ENCODE peak calls at places on chromosomes 3 and 15, in eight cellular contexts. L is upper lobe of right lung, U is breast epithelium, N is tibial artery, D is IMR-90, W is neural crest cell, P is type B pancreatic cell, J is B cell. X is an unnamed sample.

GRCh38 chr3:136783708-136784191 is 31.6 kb upstream of the STAG1 start:
- DNase-seq in L (no peak), U (no peak), N (no peak), D (peak; percentile 35), W (no peak), P (no peak), J (no peak), X (no peak)

GRCh38 chr3:43400162-43400561 is 113.8 kb downstream of the SNRK start:
- DNase-seq in L (no peak), U (no peak), N (no peak), D (no peak), W (no peak), P (no peak), J (no peak), X (no peak)

GRCh38 chr3:155078959-155079794 is 942 bp upstream of the MME start:
- DNase-seq in L (no peak), U (peak; percentile 18), N (no peak), D (peak; percentile 57), W (no peak), P (no peak), J (no peak), X (peak; percentile 72)

GRCh38 chr15:60299452-60300047 is 98.2 kb downstream of the ANXA2 start:
- DNase-seq in L (no peak), U (no peak), N (no peak), D (no peak), W (no peak), P (no peak), J (no peak), X (no peak)

GRCh38 chr15:45162771-45163507 is 24.8 kb downstream of the SHF start:
- DNase-seq in L (peak; percentile 85), U (peak; percentile 79), N (peak; percentile 72), D (peak; percentile 82), W (peak; percentile 78), P (no peak), J (peak; percentile 78), X (no peak)

GRCh38 chr15:99741835-99742234 is 8.6 kb upstream of the LYSMD4 start:
- DNase-seq in L (no peak), U (peak; percentile 2), N (no peak), D (no peak), W (no peak), P (no peak), J (no peak), X (no peak)

GRCh38 chr3:142962520-142963265 is 781 bp downstream of the PAQR9 start:
- DNase-seq in L (no peak), U (no peak), N (no peak), D (no peak), W (no peak), P (no peak), J (no peak), X (no peak)

GRCh38 chr15:43943511-43943910 is 116.7 kb downstream of the WDR76 start:
- DNase-seq in L (no peak), U (no peak), N (no peak), D (peak; percentile 77), W (no peak), P (no peak), J (no peak), X (no peak)

GRCh38 chr3:184383033-184383740 is 3.3 kb downstream of the CHRD start:
- DNase-seq in L (no peak), U (no peak), N (no peak), D (no peak), W (no peak), P (no peak), J (no peak), X (no peak)

GRCh38 chr15:60237411-60237810 is 160.4 kb downstream of the ANXA2 start:
- DNase-seq in L (no peak), U (no peak), N (no peak), D (peak; percentile 67), W (no peak), P (no peak), J (no peak), X (no peak)

GRCh38 chr3:148439254-148439822 is 258.4 kb upstream of the AGTR1 start:
- DNase-seq in L (no peak), U (no peak), N (no peak), D (no peak), W (no peak), P (no peak), J (no peak), X (no peak)

GRCh38 chr3:156750191-156750873 is 75.8 kb upstream of the LEKR1 start:
- DNase-seq in L (no peak), U (no peak), N (no peak), D (peak; percentile 65), W (no peak), P (no peak), J (no peak), X (no peak)

GRCh38 chr15:100881573-100882336 is 2.1 kb downstream of the ALDH1A3 start:
- DNase-seq in L (no peak), U (no peak), N (no peak), D (no peak), W (no peak), P (no peak), J (no peak), X (no peak)

GRCh38 chr3:85631070-85631469 is 672.3 kb downstream of the CADM2 start:
- DNase-seq in L (no peak), U (no peak), N (no peak), D (no peak), W (no peak), P (no peak), J (no peak), X (no peak)

GRCh38 chr3:42820746-42821051 is 11.5 kb downstream of the ACKR2 start:
- DNase-seq in L (no peak), U (no peak), N (no peak), D (no peak), W (no peak), P (no peak), J (no peak), X (no peak)

GRCh38 chr3:183265713-183266417 is 12.8 kb downstream of the B3GNT5 start:
- DNase-seq in L (no peak), U (no peak), N (no peak), D (peak; percentile 81), W (no peak), P (no peak), J (no peak), X (no peak)

GRCh38 chr3:113222412-113223086 is 11.2 kb downstream of the BOC start:
- DNase-seq in L (no peak), U (no peak), N (no peak), D (no peak), W (no peak), P (no peak), J (no peak), X (no peak)

GRCh38 chr15:66472176-66472999 is 25.2 kb downstream of the SNAPC5 start:
- DNase-seq in L (no peak), U (no peak), N (no peak), D (peak; percentile 50), W (no peak), P (no peak), J (peak; percentile 35), X (no peak)

DNA sequence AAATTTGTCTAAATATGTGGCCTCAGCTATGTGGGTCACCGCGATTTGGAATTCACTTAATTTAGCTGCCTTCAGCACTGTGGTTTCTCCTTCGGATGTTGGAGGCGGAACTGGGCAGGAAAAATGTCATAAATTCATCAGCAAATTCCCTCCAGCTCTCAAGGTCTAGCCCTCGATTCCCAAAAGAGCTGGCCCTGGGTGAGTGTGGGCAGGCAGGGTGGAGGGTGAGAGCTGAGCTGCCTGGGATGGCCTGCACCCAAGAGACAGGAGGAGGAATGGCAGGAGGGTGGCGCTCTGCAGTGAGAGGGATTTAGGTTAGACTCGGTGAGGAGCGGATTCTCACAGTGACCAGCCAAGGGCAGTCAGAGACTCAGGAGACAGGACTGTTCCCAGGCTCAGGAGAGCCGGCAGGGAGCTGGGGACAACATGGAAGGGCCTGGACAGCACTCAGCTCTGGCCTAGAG is 57.1 kb downstream of the FEM1B start:
- DNase-seq in L (no peak), U (peak; percentile 72), N (peak; percentile 50), D (peak; percentile 45), W (no peak), P (no peak), J (no peak), X (peak; percentile 89)
- TF ChIP-seq CTCF in L (no peak), U (no peak), N (peak; percentile 23), D (no peak), W (no peak), P (no peak), J (no peak), X (no peak)

DNA sequence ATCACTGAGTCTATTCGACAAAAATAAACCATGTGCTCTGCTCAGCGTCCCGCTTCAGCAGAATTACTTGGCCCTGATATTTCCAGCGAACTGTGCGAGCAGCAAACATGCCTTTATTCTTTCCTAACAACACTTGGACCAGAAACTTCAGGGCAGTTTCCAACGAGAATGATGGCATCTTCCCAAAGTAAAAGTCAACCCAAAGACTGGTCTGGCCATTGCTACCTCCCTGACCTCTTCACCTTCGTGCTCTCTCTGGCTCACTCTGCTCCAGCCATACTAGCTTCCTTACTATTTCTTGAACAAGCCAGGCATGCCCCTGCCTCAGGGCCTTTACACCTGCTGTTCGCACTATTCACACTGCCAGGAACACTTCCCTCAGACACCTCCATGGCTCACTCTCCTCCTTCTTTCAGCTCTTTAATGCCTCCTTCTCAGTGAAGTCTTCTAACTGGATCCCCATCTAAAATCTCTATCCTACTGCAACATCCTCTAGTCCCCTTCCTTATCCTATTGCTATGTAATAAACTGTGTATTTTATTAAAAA is 6.3 kb downstream of the HOMER2 start:
- DNase-seq in L (no peak), U (no peak), N (no peak), D (no peak), W (no peak), P (no peak), J (no peak), X (no peak)
- TF ChIP-seq CTCF in L (no peak), U (no peak), N (no peak), D (no peak), W (no peak), P (no peak), J (no peak), X (no peak)

GRCh38 chr3:62131050-62131449 is 242.3 kb downstream of the FEZF2 start:
- DNase-seq in L (no peak), U (no peak), N (no peak), D (no peak), W (no peak), P (no peak), J (no peak), X (no peak)

GRCh38 chr3:62133015-62133414 is 240.3 kb downstream of the FEZF2 start:
- DNase-seq in L (no peak), U (no peak), N (no peak), D (no peak), W (no peak), P (no peak), J (no peak), X (no peak)

GRCh38 chr3:62134061-62134496 is 239.3 kb downstream of the FEZF2 start:
- DNase-seq in L (no peak), U (no peak), N (peak; percentile 39), D (peak; percentile 8), W (no peak), P (no peak), J (no peak), X (no peak)

GRCh38 chr3:62132027-62132590 is 241.2 kb downstream of the FEZF2 start:
- DNase-seq in L (no peak), U (no peak), N (no peak), D (no peak), W (no peak), P (no peak), J (no peak), X (no peak)

GRCh38 chr3:62131620-62132019 is 241.7 kb downstream of the FEZF2 start:
- DNase-seq in L (no peak), U (no peak), N (no peak), D (peak; percentile 11), W (no peak), P (no peak), J (no peak), X (no peak)
- TF ChIP-seq CTCF in L (peak; percentile 46), U (no peak), N (peak; percentile 36), D (peak; percentile 38), W (peak; percentile 65), P (peak; percentile 74), J (no peak), X (no peak)

GRCh38 chr3:27325419-27325818 is 43.8 kb downstream of the NEK10 start:
- DNase-seq in L (no peak), U (no peak), N (no peak), D (no peak), W (no peak), P (no peak), J (no peak), X (no peak)
- TF ChIP-seq CTCF in L (no peak), U (no peak), N (no peak), D (no peak), W (no peak), P (no peak), J (no peak), X (no peak)

X was measured in coronary artery.